ENCODE peak calls at places on chromosomes 16 and 17, in eight cellular contexts. P is tibial artery, C is NCI-H1694, N is MCF 10A, M is dorsolateral prefrontal cortex, Q is COR-L47, X is NCI-H446 treated with DMSO at 0.1 percent for 48 hours, S is NCI-H524. R is an unnamed sample.

GRCh38 chr17:66717680-66718079 is 117.2 kb upstream of the CACNG5 start:
- DNase-seq in N (peak), S (peak), X (no peak), C (no peak), M (no peak), Q (no peak), P (no peak), R (no peak)

GRCh38 chr17:5437721-5438317 is 1.1 kb downstream of the C1QBP start:
- DNase-seq in X (no peak), C (no peak), M (no peak), N (peak), P (no peak), S (no peak), Q (no peak), R (no peak)

GRCh38 chr17:36918260-36918691 is 19.0 kb upstream of the LHX1 start:
- DNase-seq in X (no peak), M (no peak), S (no peak), P (no peak), Q (no peak), N (peak), C (no peak), R (no peak)

GRCh38 chr17:67628580-67629013 is 89.1 kb upstream of the NOL11 start:
- DNase-seq in M (no peak), C (no peak), P (no peak), S (peak), X (no peak), N (peak), Q (no peak), R (no peak)

GRCh38 chr16:30972872-30973271 is 12.1 kb upstream of the HSD3B7 start:
- DNase-seq in X (no peak), S (no peak), M (no peak), P (no peak), C (no peak), N (no peak), Q (no peak), R (no peak)

GRCh38 chr17:80441133-80441578 is 26.2 kb downstream of the ENDOV start:
- DNase-seq in N (peak), C (no peak), S (peak), X (no peak), P (no peak), Q (no peak), M (no peak), R (peak)

GRCh38 chr16:85935957-85936760 is 37.2 kb downstream of the IRF8 start:
- DNase-seq in X (no peak), P (no peak), C (no peak), Q (no peak), S (no peak), N (no peak), M (no peak), R (no peak)

GRCh38 chr16:70407811-70408274 is 31.1 kb downstream of the ST3GAL2 start:
- DNase-seq in X (no peak), N (no peak), S (peak), M (no peak), Q (no peak), P (no peak), C (no peak), R (no peak)

GRCh38 chr16:82949016-82949415 is 322.2 kb downstream of the CDH13 start:
- DNase-seq in P (no peak), C (no peak), X (no peak), N (no peak), M (no peak), Q (no peak), S (no peak), R (no peak)

GRCh38 chr16:81634380-81635121 is 144.5 kb upstream of the PLCG2 start:
- DNase-seq in Q (no peak), P (no peak), C (no peak), M (no peak), N (no peak), X (no peak), S (peak), R (no peak)

GRCh38 chr16:67284699-67285646 is 5.6 kb downstream of the PLEKHG4 start:
- DNase-seq in Q (peak), X (no peak), M (peak), N (peak), P (no peak), S (peak), C (no peak), R (peak)

GRCh38 chr17:39144414-39144813 is 7.0 kb downstream of the PLXDC1 start:
- DNase-seq in S (no peak), C (peak), P (peak), X (peak), N (peak), M (peak), Q (peak), R (no peak)

GRCh38 chr17:57601328-57601727 is 143.8 kb downstream of the CCDC182 start:
- DNase-seq in S (no peak), N (no peak), C (no peak), Q (no peak), P (no peak), M (no peak), X (no peak), R (no peak)

GRCh38 chr17:15516150-15516549 is 47.1 kb downstream of the TVP23C start:
- DNase-seq in C (no peak), M (no peak), P (no peak), S (no peak), Q (no peak), N (peak), X (no peak), R (no peak)

GRCh38 chr17:63382136-63382535 is 64.0 kb downstream of the CYB561 start:
- DNase-seq in C (no peak), Q (no peak), S (no peak), M (no peak), X (no peak), N (no peak), P (no peak), R (no peak)

GRCh38 chr16:4303973-4304372 is 11.9 kb upstream of the GLIS2 start:
- DNase-seq in C (no peak), Q (no peak), P (no peak), M (peak), N (no peak), X (no peak), S (peak), R (peak)

GRCh38 chr17:82913304-82914043 is 73.7 kb upstream of the ZNF750 start:
- DNase-seq in P (no peak), S (no peak), Q (peak), N (no peak), M (peak), X (no peak), C (no peak), R (no peak)

GRCh38 chr16:1832831-1833454 is 5.9 kb downstream of the FAHD1 start:
- DNase-seq in M (no peak), C (no peak), N (no peak), P (no peak), S (no peak), Q (no peak), X (no peak), R (no peak)

GRCh38 chr17:46044286-46044928 is 45.4 kb downstream of the STH start:
- DNase-seq in P (peak), M (peak), C (peak), N (peak), X (peak), S (peak), Q (peak), R (no peak)

GRCh38 chr16:72999541-73000019 is 48.3 kb downstream of the ZFHX3 start:
- DNase-seq in S (no peak), Q (no peak), X (no peak), M (no peak), N (no peak), C (no peak), P (peak), R (no peak)

GRCh38 chr16:265711-266110 is 10.0 kb downstream of the RGS11 start:
- DNase-seq in C (no peak), Q (no peak), X (no peak), N (peak), P (no peak), S (no peak), M (no peak), R (no peak)

GRCh38 chr16:27269300-27270150 is 953 bp upstream of the NSMCE1 start:
- DNase-seq in P (no peak), C (no peak), Q (no peak), N (no peak), X (no peak), M (no peak), S (no peak), R (no peak)

GRCh38 chr16:66116163-66116792 is 250.2 kb upstream of the CDH5 start:
- DNase-seq in N (peak), X (no peak), S (no peak), Q (no peak), M (no peak), C (no peak), P (no peak), R (no peak)

GRCh38 chr17:79771276-79771675 is 6.7 kb upstream of the CBX2 start:
- DNase-seq in P (no peak), X (no peak), M (no peak), S (no peak), N (no peak), C (no peak), Q (no peak), R (no peak)

GRCh38 chr16:64339052-64339770 is 782.7 kb downstream of the CDH11 start:
- DNase-seq in S (no peak), C (no peak), N (peak), X (no peak), Q (no peak), P (no peak), M (no peak), R (no peak)

GRCh38 chr16:89067677-89068076 is 26.0 kb upstream of the ACSF3 start:
- DNase-seq in X (no peak), Q (peak), C (no peak), P (no peak), M (no peak), N (peak), S (peak), R (no peak)

GRCh38 chr17:45020354-45021138 is 30.9 kb downstream of the DCAKD start:
- DNase-seq in N (no peak), Q (no peak), C (no peak), M (peak), X (no peak), S (no peak), P (no peak), R (peak)